ENCODE peak calls at places on chromosomes 6 and 20, in seven cellular contexts. W, J, O, U, I, D and T are unnamed samples.
A peak's percentile ranks its signal among the peaks of the same experiment; 100 is the strongest.

GRCh38 chr6:4369616-4370015 is 234.2 kb upstream of the ECI2 start:
- DNase-seq in W (peak; percentile 88), J (no peak), I (no peak), O (peak; percentile 68), D (no peak), U (peak; percentile 89), T (no peak)

GRCh38 chr20:49672109-49672681 is 41.5 kb downstream of the B4GALT5 start:
- DNase-seq in J (no peak), U (no peak), W (no peak), O (no peak), I (no peak), D (no peak), T (no peak)

GRCh38 chr6:166977626-166978550 is 21.3 kb upstream of the CEP43 start:
- DNase-seq in I (no peak), D (no peak), J (no peak), W (peak; percentile 56), U (peak; percentile 39), O (peak; percentile 39), T (no peak)

GRCh38 chr20:33175123-33175522 is 7.2 kb downstream of the BPIFA2 start:
- DNase-seq in O (no peak), J (no peak), D (no peak), I (no peak), W (no peak), U (no peak), T (no peak)

GRCh38 chr20:59217794-59218193 is 54.2 kb downstream of the ZNF831 start:
- DNase-seq in W (no peak), U (no peak), I (no peak), O (no peak), J (no peak), D (no peak), T (peak; percentile 63)

GRCh38 chr6:26187981-26188635 is 100.9 kb downstream of the HFE start:
- DNase-seq in U (no peak), D (no peak), O (peak; percentile 54), W (peak; percentile 51), J (no peak), I (peak; percentile 52), T (no peak)

GRCh38 chr20:5222919-5223634 is 93.7 kb downstream of the PROKR2 start:
- DNase-seq in D (no peak), I (peak; percentile 78), O (peak; percentile 69), U (peak; percentile 64), W (peak; percentile 70), J (peak; percentile 30), T (peak; percentile 44)

GRCh38 chr6:145815875-145816274 is 1.3 kb upstream of the FBXO30 start:
- DNase-seq in W (no peak), O (no peak), D (no peak), U (peak; percentile 35), J (no peak), I (no peak), T (no peak)

GRCh38 chr6:159103396-159104162 is 58.8 kb upstream of the TAGAP start:
- DNase-seq in W (no peak), O (no peak), J (no peak), I (no peak), D (no peak), U (no peak), T (no peak)

GRCh38 chr6:72721346-72721745 is 99.5 kb downstream of the KCNQ5 start:
- DNase-seq in J (no peak), W (no peak), I (no peak), O (peak; percentile 15), D (no peak), U (no peak), T (no peak)

GRCh38 chr20:20603339-20603990 is 109.0 kb downstream of the RALGAPA2 start:
- DNase-seq in I (no peak), J (no peak), O (no peak), U (no peak), W (no peak), D (no peak), T (peak; percentile 39)

GRCh38 chr6:6711832-6712231 is 123.3 kb downstream of the LY86 start:
- DNase-seq in U (no peak), I (no peak), O (no peak), W (no peak), J (no peak), D (no peak), T (no peak)
- H3K4me3 ChIP-seq in U (no peak overlapping the region), I (no peak overlapping the region), O (no peak overlapping the region), W (no peak overlapping the region), J (no peak overlapping the region), D (no peak overlapping the region), T (no peak overlapping the region)

DNA sequence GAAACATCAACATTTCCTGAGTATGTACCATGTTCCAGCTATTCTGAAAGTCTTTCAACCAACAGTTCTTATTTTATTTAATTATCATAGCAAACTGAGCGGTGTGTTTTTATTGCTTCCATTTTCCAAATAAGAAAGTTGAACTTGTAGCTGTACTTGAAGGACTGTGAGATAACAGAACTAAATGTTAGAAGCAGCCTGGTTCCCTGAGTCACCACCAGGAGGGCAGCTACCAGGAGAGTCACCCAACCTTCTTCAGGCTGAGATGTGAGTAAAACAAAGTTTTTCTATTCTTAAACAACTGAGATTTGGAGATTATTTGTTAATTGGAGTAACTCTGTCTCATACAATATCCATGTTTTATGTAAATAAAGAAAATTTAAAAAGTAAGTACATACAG is 403.4 kb downstream of the PKHD1 start:
- DNase-seq in O (no peak), W (no peak), U (no peak), J (no peak), D (no peak), I (no peak), T (no peak)
- TF ChIP-seq CTCF in O (no peak), W (no peak), U (no peak), J (no peak), D (no peak), I (peak; percentile 17), T (no peak)

GRCh38 chr6:148760568-148761531 is 14.0 kb downstream of the UST start:
- DNase-seq in I (peak; percentile 63), U (peak; percentile 98), W (peak; percentile 91), O (peak; percentile 98), D (peak; percentile 68), J (peak; percentile 71), T (peak; percentile 62)
- H3K4me3 ChIP-seq in I (no peak overlapping the region), U (peak overlapping the region; percentile 28), W (peak overlapping the region; percentile 38), O (peak overlapping the region; percentile 61), D (peak overlapping the region; percentile 23), J (peak overlapping the region; percentile 55), T (no peak overlapping the region)

GRCh38 chr6:168333039-168333438 is 13.5 kb upstream of the DACT2 start:
- DNase-seq in D (no peak), W (peak; percentile 9), J (no peak), O (no peak), I (peak; percentile 43), U (no peak), T (no peak)
- TF ChIP-seq CTCF in D (no peak), W (peak; percentile 40), J (no peak), O (peak; percentile 32), I (peak; percentile 62), U (peak; percentile 32), T (no peak)

GRCh38 chr20:31475472-31476312 is 604 bp downstream of the REM1 start:
- DNase-seq in I (no peak), U (no peak), W (no peak), O (no peak), J (no peak), D (no peak), T (no peak)
- H3K4me3 ChIP-seq in I (peak overlapping the region; percentile 17), U (peak overlapping the region; percentile 12), W (peak overlapping the region; percentile 48), O (peak overlapping the region; percentile 3), J (no peak overlapping the region), D (peak overlapping the region; percentile 52), T (peak overlapping the region; percentile 4)

DNA sequence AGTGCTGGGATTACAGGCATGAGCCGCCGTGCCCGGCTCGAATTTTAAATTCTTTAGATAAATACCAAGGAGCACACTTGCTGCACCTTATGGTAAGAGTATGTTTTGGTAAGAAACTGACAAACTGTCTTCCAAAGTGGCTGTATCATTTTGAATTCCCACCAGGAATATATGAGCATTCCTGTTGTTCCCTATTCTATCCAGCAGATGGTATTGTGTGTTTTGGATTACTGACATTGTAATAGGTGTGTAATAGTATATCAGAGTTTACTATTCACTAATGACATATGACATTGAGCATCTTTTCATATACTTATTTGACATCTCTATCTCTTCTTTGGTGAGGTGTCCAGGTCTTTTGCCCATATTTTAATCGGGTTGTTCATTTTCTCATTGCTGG is 40.5 kb downstream of the TGM6 start:
- DNase-seq in I (no peak), W (peak; percentile 8), J (no peak), U (peak; percentile 14), O (no peak), D (no peak), T (no peak)
- TF ChIP-seq CTCF in I (peak; percentile 17), W (peak; percentile 28), J (peak; percentile 34), U (peak; percentile 37), O (peak; percentile 40), D (no peak), T (no peak)

GRCh38 chr20:61354501-61354900 is 102.4 kb downstream of the CDH4 start:
- DNase-seq in W (no peak), D (no peak), U (no peak), O (no peak), J (no peak), I (no peak), T (no peak)

GRCh38 chr20:61353261-61353995 is 101.4 kb downstream of the CDH4 start:
- DNase-seq in O (peak; percentile 14), J (no peak), U (peak; percentile 37), I (no peak), D (no peak), W (no peak), T (no peak)

GRCh38 chr20:61353996-61354390 is 101.9 kb downstream of the CDH4 start:
- DNase-seq in J (no peak), U (no peak), O (no peak), D (no peak), I (no peak), W (no peak), T (no peak)

GRCh38 chr20:61350500-61351250 is 98.6 kb downstream of the CDH4 start:
- DNase-seq in O (no peak), J (no peak), U (no peak), I (no peak), W (no peak), D (no peak), T (no peak)

GRCh38 chr20:61352381-61353260 is 100.6 kb downstream of the CDH4 start:
- DNase-seq in W (no peak), D (no peak), J (no peak), U (no peak), I (peak; percentile 56), O (no peak), T (no peak)
- H3K4me3 ChIP-seq in W (no peak overlapping the region), D (no peak overlapping the region), J (no peak overlapping the region), U (no peak overlapping the region), I (peak overlapping the region; percentile 31), O (no peak overlapping the region), T (no peak overlapping the region)